ENCODE peak calls at places on chromosomes 3 and 15, in five cellular contexts. D, U, E, T and L are unnamed samples.

GRCh38 chr15:43198992-43199391 is 13.8 kb downstream of the CCNDBP1 start:
- DNase-seq in U (no peak), D (no peak), T (no peak), E (no peak), L (no peak)

GRCh38 chr3:110521019-110521418 is 550.6 kb upstream of the NECTIN3 start:
- DNase-seq in T (peak; percentile 72), E (peak; percentile 88), U (peak; percentile 89), D (peak; percentile 90), L (no peak)

GRCh38 chr15:83698294-83698693 is 44.4 kb downstream of the ADAMTSL3 start:
- DNase-seq in U (peak; percentile 55), T (peak; percentile 64), E (no peak), D (no peak), L (no peak)

GRCh38 chr3:130892759-130893239 is 1.1 kb upstream of the ATP2C1 start:
- DNase-seq in E (peak; percentile 61), T (peak; percentile 74), U (peak; percentile 89), D (peak; percentile 67), L (peak; percentile 83)

GRCh38 chr15:101397521-101398003 is 91.9 kb downstream of the PCSK6 start:
- DNase-seq in U (no peak), E (no peak), D (no peak), T (no peak), L (no peak)

GRCh38 chr15:75016431-75016830 is 7.0 kb upstream of the PPCDC start:
- DNase-seq in E (no peak), U (no peak), D (no peak), T (no peak), L (no peak)

GRCh38 chr3:183073839-183074615 is 25.3 kb downstream of the MCCC1 start:
- DNase-seq in E (no peak), U (peak; percentile 16), D (no peak), T (peak; percentile 61), L (no peak)

GRCh38 chr15:75327005-75327404 is 8.9 kb upstream of the COMMD4 start:
- DNase-seq in E (no peak), U (no peak), D (no peak), T (no peak), L (no peak)

GRCh38 chr3:42871592-42872196 is 4.0 kb downstream of the CYP8B1 start:
- DNase-seq in D (peak; percentile 14), U (no peak), T (no peak), E (no peak), L (no peak)

GRCh38 chr3:53162672-53163458 is 1.9 kb downstream of the PRKCD start:
- DNase-seq in T (peak; percentile 36), D (no peak), U (no peak), E (no peak), L (no peak)

GRCh38 chr3:38721207-38721772 is 71.8 kb upstream of the SCN5A start:
- DNase-seq in E (no peak), D (no peak), T (no peak), U (no peak), L (no peak)

GRCh38 chr3:72187131-72187530 is 402.2 kb upstream of the PROK2 start:
- DNase-seq in T (no peak), E (no peak), U (peak; percentile 10), D (no peak), L (no peak)

GRCh38 chr15:31503758-31504461 is 177.3 kb downstream of the KLF13 start:
- DNase-seq in U (no peak), E (no peak), T (no peak), D (no peak), L (no peak)

GRCh38 chr15:100256985-100257650 is 84.7 kb downstream of the ADAMTS17 start:
- DNase-seq in D (no peak), U (no peak), T (no peak), E (no peak), L (no peak)

GRCh38 chr15:52567886-52568568 is 803 bp downstream of the ARPP19 start:
- DNase-seq in U (peak; percentile 62), T (peak; percentile 72), E (no peak), D (peak; percentile 39), L (peak; percentile 9)

GRCh38 chr3:49199244-49199899 is 28.0 kb downstream of the KLHDC8B start:
- DNase-seq in D (peak; percentile 81), E (peak; percentile 65), U (peak; percentile 95), T (peak; percentile 7), L (peak; percentile 61)

GRCh38 chr3:16290827-16291196 is 25.8 kb downstream of the OXNAD1 start:
- DNase-seq in E (peak; percentile 47), U (peak; percentile 19), T (peak; percentile 6), D (peak; percentile 60), L (no peak)

GRCh38 chr3:186875708-186876107 is 33.2 kb downstream of the ADIPOQ start:
- DNase-seq in E (no peak), D (no peak), U (no peak), T (no peak), L (no peak)

GRCh38 chr3:155070932-155071387 is 9.2 kb upstream of the MME start:
- DNase-seq in E (peak; percentile 94), T (peak; percentile 78), U (peak; percentile 94), D (peak; percentile 93), L (no peak)

GRCh38 chr3:105187340-105187739 is 179.4 kb upstream of the ALCAM start:
- DNase-seq in T (peak; percentile 0), E (no peak), D (no peak), U (no peak), L (no peak)

GRCh38 chr3:178498866-178499265 is 37.4 kb upstream of the KCNMB2 start:
- DNase-seq in E (no peak), U (no peak), D (no peak), T (no peak), L (peak; percentile 15)

GRCh38 chr3:37942646-37943045 is 47.9 kb upstream of the VILL start:
- DNase-seq in E (no peak), D (no peak), T (no peak), U (no peak), L (no peak)

GRCh38 chr3:25460751-25461150 is 32.7 kb downstream of the RARB start:
- DNase-seq in U (no peak), E (no peak), T (no peak), D (no peak), L (no peak)

GRCh38 chr3:152402698-152403456 is 134.1 kb downstream of the MBNL1 start:
- DNase-seq in E (peak; percentile 78), D (peak; percentile 81), U (no peak), T (no peak), L (no peak)

GRCh38 chr15:64982472-64982871 is 7.2 kb downstream of the SPG21 start:
- DNase-seq in E (no peak), U (peak; percentile 48), T (no peak), D (no peak), L (peak; percentile 37)

GRCh38 chr15:89794627-89795241 is 18.6 kb downstream of the MESP2 start:
- DNase-seq in E (peak; percentile 42), T (no peak), D (peak; percentile 56), U (peak; percentile 65), L (no peak)

GRCh38 chr3:124277516-124277890 is 285.6 kb upstream of the ROPN1 start:
- DNase-seq in E (peak; percentile 73), U (peak; percentile 41), T (peak; percentile 11), D (peak; percentile 81), L (no peak)
- H3K27ac ChIP-seq in E (no peak overlapping the region), U (no peak overlapping the region), T (no peak overlapping the region), D (no peak overlapping the region), L (no peak overlapping the region)

GRCh38 chr3:169659858-169660614 is 3.5 kb downstream of the MECOM start:
- DNase-seq in D (no peak), T (no peak), U (no peak), E (no peak), L (no peak)

GRCh38 chr3:169659096-169659521 is 4.4 kb downstream of the MECOM start:
- DNase-seq in T (no peak), D (no peak), U (no peak), E (no peak), L (no peak)

GRCh38 chr3:169662215-169663070 is 1.1 kb downstream of the MECOM start:
- DNase-seq in U (peak; percentile 83), T (peak; percentile 73), E (peak; percentile 51), D (peak; percentile 70), L (peak; percentile 62)

GRCh38 chr3:169661567-169662214 is 1.8 kb downstream of the MECOM start:
- DNase-seq in D (peak; percentile 61), T (peak; percentile 46), U (peak; percentile 63), E (peak; percentile 36), L (peak; percentile 52)

GRCh38 chr3:169660709-169661566 is 2.6 kb downstream of the MECOM start:
- DNase-seq in T (no peak), D (peak; percentile 29), E (peak; percentile 23), U (peak; percentile 50), L (peak; percentile 28)
- TF ChIP-seq EZH2 in T (peak; percentile 28), D (peak; percentile 14), E (no peak), U (no peak), L (peak; percentile 89)

DNA sequence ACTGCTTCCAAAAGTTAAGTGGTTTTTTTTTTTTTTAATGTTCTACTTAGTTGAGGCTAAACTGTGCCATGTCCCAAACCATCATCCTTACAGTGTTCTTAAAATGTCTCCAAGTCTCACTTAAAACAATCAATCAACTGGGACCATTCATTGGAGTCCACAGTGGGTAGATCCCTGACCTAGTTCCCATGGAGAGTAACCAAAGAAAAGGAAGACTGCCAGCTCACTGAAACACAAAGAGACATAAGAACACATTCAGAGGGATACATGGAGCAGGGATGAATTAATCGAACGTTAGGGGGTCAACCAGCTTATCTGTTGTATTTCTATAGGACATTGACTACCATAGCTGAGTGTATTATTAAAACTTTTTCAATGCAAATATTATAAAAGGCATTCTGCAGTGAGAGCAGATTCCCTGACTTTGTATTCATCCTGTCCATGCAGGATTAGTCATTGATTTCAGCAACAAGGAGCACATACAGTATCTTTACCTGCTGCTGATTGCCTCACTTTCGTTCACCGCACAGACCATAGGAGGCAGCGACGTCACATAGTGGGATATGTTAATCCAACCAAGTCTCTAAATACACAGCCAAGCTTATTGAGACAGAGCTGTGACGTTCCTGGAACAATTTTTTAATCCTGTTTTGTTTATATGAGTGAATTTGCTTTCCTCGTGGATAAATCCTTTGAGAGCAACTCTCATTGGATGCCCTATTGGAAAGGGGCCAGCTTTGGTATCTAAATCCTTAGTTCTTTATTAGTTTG is 365.0 kb upstream of the RBMS3 start:
- DNase-seq in E (peak; percentile 78), D (peak; percentile 78), U (peak; percentile 75), T (peak; percentile 87), L (peak; percentile 75)
- H3K4me3 ChIP-seq in E (peak overlapping the region; percentile 61), D (peak overlapping the region; percentile 34), U (peak overlapping the region; percentile 67), T (no peak overlapping the region), L (peak overlapping the region; percentile 35)

GRCh38 chr3:4907050-4907449 is 72.2 kb upstream of the BHLHE40 start:
- DNase-seq in U (no peak), T (no peak), E (no peak), D (no peak), L (no peak)

GRCh38 chr3:4904801-4905695 is 74.2 kb upstream of the BHLHE40 start:
- DNase-seq in T (peak; percentile 53), E (peak; percentile 29), U (peak; percentile 74), D (peak; percentile 43), L (peak; percentile 4)

GRCh38 chr3:4907647-4908046 is 71.6 kb upstream of the BHLHE40 start:
- DNase-seq in E (no peak), D (no peak), U (no peak), T (no peak), L (no peak)

GRCh38 chr3:4908066-4908768 is 71.0 kb upstream of the BHLHE40 start:
- DNase-seq in E (no peak), D (no peak), U (no peak), T (no peak), L (no peak)

DNA sequence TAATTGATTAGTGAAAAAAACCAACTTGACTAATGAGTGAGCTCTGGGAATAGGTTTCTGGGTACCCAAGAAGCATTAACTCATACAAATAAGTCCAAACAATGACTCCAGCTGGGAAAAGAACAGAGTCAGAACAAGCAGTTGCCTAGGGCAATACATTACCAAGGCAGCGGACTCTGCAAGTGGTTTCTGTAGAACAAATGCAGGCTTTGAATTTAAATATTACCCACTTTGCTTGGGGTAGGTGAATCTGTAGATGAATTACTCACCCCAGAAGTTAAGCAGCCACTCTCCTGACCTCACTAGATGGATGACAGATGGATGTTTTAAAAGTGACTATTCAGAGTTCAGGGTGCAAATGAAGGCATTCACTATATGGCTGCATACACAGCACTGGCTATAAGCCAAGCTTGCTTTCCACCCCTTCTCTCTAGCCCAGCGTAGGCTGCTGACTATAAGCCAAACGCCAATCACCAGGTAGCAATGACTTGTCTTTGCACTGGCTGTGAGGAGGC is 73.1 kb upstream of the BHLHE40 start:
- DNase-seq in T (peak; percentile 98), U (peak; percentile 56), D (peak; percentile 86), E (peak; percentile 82), L (no peak)
- H3K27ac ChIP-seq in T (peak overlapping the region; percentile 82), U (no peak overlapping the region), D (no peak overlapping the region), E (peak overlapping the region; percentile 20), L (no peak overlapping the region)